ENCODE peak calls at places on chromosome 17, in four cellular contexts. B is esophagus squamous epithelium, H is lung, N is thoracic aorta. Z is an unnamed sample.

GRCh38 chr17:34195987-34196386 is 59.1 kb upstream of the CCL2 start:
- DNase-seq in B (no peak), H (no peak), N (no peak), Z (no peak)

GRCh38 chr17:49439673-49440571 is 25.2 kb upstream of the PHB1 start:
- DNase-seq in B (no peak), H (no peak), N (no peak), Z (peak)

GRCh38 chr17:78132086-78132676 is 1.6 kb downstream of the TMC8 start:
- DNase-seq in B (peak), H (peak), N (no peak), Z (no peak)

GRCh38 chr17:37762669-37763068 is 17.8 kb upstream of the HNF1B start:
- DNase-seq in B (no peak), H (no peak), N (no peak), Z (no peak)

GRCh38 chr17:20202141-20202574 is 193.0 kb downstream of the SPECC1 start:
- DNase-seq in B (no peak), H (no peak), N (no peak), Z (no peak)

GRCh38 chr17:1762906-1763829 is 1.3 kb downstream of the SERPINF1 start:
- DNase-seq in B (no peak), H (no peak), N (no peak), Z (peak)

GRCh38 chr17:45104497-45104896 is 27.8 kb downstream of the PLCD3 start:
- DNase-seq in B (no peak), H (no peak), N (no peak), Z (no peak)

GRCh38 chr17:7922499-7923289 is 6.6 kb upstream of the RNF227 start:
- DNase-seq in B (no peak), H (peak), N (peak), Z (peak)

GRCh38 chr17:2192367-2193028 is 111.1 kb downstream of the SMG6 start:
- DNase-seq in B (no peak), H (no peak), N (no peak), Z (peak)

GRCh38 chr17:38741443-38741842 is 6.7 kb downstream of the PCGF2 start:
- DNase-seq in B (no peak), H (no peak), N (no peak), Z (no peak)

GRCh38 chr17:39621523-39622379 is 5.0 kb upstream of the PPP1R1B start:
- DNase-seq in B (peak), H (peak), N (peak), Z (peak)

GRCh38 chr17:79914813-79915740 is 75.8 kb upstream of the CBX4 start:
- DNase-seq in B (no peak), H (no peak), N (no peak), Z (no peak)

GRCh38 chr17:39782980-39783379 is 45.2 kb downstream of the GRB7 start:
- DNase-seq in B (no peak), H (no peak), N (no peak), Z (no peak)

GRCh38 chr17:34797724-34798123 is 163.5 kb downstream of the CCT6B start:
- DNase-seq in B (no peak), H (no peak), N (no peak), Z (peak)

GRCh38 chr17:7204335-7204734 is 15.3 kb downstream of the DLG4 start:
- DNase-seq in B (no peak), H (no peak), N (no peak), Z (no peak)

GRCh38 chr17:56771975-56772374 is 61.7 kb downstream of the C17orf67 start:
- DNase-seq in B (no peak), H (no peak), N (no peak), Z (no peak)
- TF ChIP-seq CTCF in B (no peak), H (no peak), N (no peak), Z (no peak)

GRCh38 chr17:61966201-61966600 is 38.4 kb upstream of the INTS2 start:
- DNase-seq in B (no peak), H (no peak), N (no peak), Z (no peak)
- TF ChIP-seq CTCF in B (no peak), H (no peak), N (no peak), Z (no peak)

GRCh38 chr17:59558953-59559352 is 6.5 kb upstream of the DHX40 start:
- DNase-seq in B (no peak), H (no peak), N (no peak), Z (peak)
- TF ChIP-seq CTCF in B (no peak), H (no peak), N (no peak), Z (peak)

DNA sequence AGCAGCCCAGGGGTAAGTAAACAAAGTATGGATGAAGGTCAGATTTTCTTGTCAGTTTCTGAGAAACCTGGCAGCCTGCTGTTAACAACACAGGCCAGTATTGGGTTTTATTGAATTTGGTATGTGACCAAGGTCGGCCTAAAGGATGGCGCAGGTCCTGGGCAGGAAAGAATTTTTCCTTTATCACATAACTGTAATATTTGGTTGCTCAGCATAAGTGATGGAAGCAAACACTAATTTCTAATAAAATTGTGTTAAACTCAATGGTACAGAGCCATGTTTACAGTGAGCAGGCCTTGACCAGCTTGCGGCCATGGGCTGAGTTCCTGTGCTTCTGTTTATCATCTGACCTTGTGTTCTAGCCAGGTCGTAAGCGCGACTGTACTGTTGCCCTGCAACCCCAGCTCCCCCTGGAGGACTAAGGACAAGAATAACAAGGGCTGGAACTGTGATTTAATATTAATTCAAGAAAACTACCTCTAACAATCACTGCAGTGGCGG is 10.5 kb downstream of the POLDIP2 start:
- DNase-seq in B (no peak), H (no peak), N (no peak), Z (no peak)
- TF ChIP-seq CTCF in B (no peak), H (no peak), N (no peak), Z (peak)

DNA sequence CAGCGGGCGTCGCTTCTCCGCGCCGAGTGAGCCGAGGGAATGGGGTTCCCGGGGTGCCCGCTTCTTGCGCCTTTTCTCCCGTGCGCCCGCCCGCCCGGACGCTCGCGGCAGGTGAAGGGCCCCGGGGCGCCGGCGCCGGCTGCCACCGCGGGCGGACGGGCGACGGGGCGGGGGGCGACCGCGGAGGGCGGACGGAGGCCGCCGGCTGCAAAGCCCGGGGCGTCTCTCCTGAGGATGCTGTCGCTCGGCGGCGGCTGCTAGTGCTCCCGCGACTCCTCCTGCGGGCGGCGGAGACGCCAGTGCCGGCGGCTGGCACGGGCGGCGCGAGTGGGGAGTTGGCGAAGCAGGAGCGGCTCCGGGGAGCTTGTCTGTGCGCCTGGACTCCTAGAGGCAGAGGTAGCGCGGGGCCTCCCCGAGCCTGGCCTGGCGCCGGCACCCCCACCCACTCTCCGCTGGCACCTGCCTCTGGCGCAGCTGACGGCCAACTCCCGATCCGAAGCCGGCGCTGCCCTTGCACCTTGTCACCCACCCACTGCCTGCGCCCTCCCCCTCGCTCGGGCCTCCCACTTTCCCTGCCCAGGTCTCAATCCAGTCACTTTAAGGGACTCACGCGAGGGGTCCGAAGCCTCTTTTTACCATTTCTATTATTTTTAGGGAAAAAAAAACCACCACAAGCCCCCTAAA is at the start of gene FAM20A:
- DNase-seq in B (no peak), H (peak), N (no peak), Z (no peak)
- TF ChIP-seq CTCF in B (no peak), H (no peak), N (no peak), Z (no peak)

GRCh38 chr17:28896884-28897768 is at the start of gene FLOT2:
- DNase-seq in B (no peak), H (peak), N (peak), Z (peak)
- TF ChIP-seq CTCF in B (no peak), H (no peak), N (peak), Z (peak)

GRCh38 chr17:16464001-16464640 is 27.9 kb downstream of the LRRC75A start:
- DNase-seq in B (no peak), H (no peak), N (no peak), Z (no peak)
- TF ChIP-seq CTCF in B (no peak), H (no peak), N (no peak), Z (no peak)

Z was measured in fibroblast of mammary gland.